ENCODE peak calls at places on chromosomes 6 and 20, in four cellular contexts. One of them, this sample, is unnamed.

GRCh38 chr20:60055740-60056139 is 97.5 kb downstream of the CDH26 start:
- DNase-seq in upper lobe of right lung: peak; percentile 81
- DNase-seq in GM23248: peak; percentile 22
- DNase-seq in neural crest cell: no peak
- DNase-seq in this sample: peak; percentile 74

GRCh38 chr20:19074828-19075516 is 137.5 kb upstream of the SLC24A3 start:
- DNase-seq in upper lobe of right lung: no peak
- DNase-seq in GM23248: no peak
- DNase-seq in neural crest cell: no peak
- DNase-seq in this sample: no peak

GRCh38 chr6:3939964-3940363 is 90.8 kb downstream of the FAM50B start:
- DNase-seq in neural crest cell: no peak
- DNase-seq in upper lobe of right lung: no peak
- DNase-seq in GM23248: no peak
- DNase-seq in this sample: no peak

GRCh38 chr6:26604797-26605196 is 8.0 kb downstream of the ABT1 start:
- DNase-seq in GM23248: no peak
- DNase-seq in neural crest cell: no peak
- DNase-seq in upper lobe of right lung: no peak
- DNase-seq in this sample: no peak

GRCh38 chr6:158610319-158610968 is 34.1 kb downstream of the DYNLT1 start:
- DNase-seq in neural crest cell: no peak
- DNase-seq in upper lobe of right lung: peak; percentile 47
- DNase-seq in GM23248: no peak
- DNase-seq in this sample: no peak

GRCh38 chr6:71724456-71725180 is 161.7 kb upstream of the RIMS1 start:
- DNase-seq in GM23248: peak; percentile 10
- DNase-seq in neural crest cell: no peak
- DNase-seq in upper lobe of right lung: no peak
- DNase-seq in this sample: no peak

GRCh38 chr6:137910424-137910834 is 43.4 kb downstream of the TNFAIP3 start:
- DNase-seq in upper lobe of right lung: no peak
- DNase-seq in neural crest cell: no peak
- DNase-seq in GM23248: peak; percentile 54
- DNase-seq in this sample: peak; percentile 41

GRCh38 chr6:55304747-55305146 is 22.5 kb upstream of the GFRAL start:
- DNase-seq in neural crest cell: no peak
- DNase-seq in upper lobe of right lung: peak; percentile 63
- DNase-seq in GM23248: no peak
- DNase-seq in this sample: no peak

GRCh38 chr20:57662313-57663240 is 42.4 kb upstream of the ZBP1 start:
- DNase-seq in neural crest cell: no peak
- DNase-seq in upper lobe of right lung: peak; percentile 46
- DNase-seq in GM23248: no peak
- DNase-seq in this sample: no peak

GRCh38 chr6:18276610-18277009 is 12.3 kb upstream of the DEK start:
- DNase-seq in neural crest cell: no peak
- DNase-seq in upper lobe of right lung: no peak
- DNase-seq in GM23248: no peak
- DNase-seq in this sample: no peak

GRCh38 chr6:155483858-155484257 is 28.2 kb upstream of the NOX3 start:
- DNase-seq in GM23248: peak; percentile 75
- DNase-seq in upper lobe of right lung: no peak
- DNase-seq in neural crest cell: no peak
- DNase-seq in this sample: no peak

GRCh38 chr6:135474362-135474761 is 23.2 kb downstream of the AHI1 start:
- DNase-seq in upper lobe of right lung: no peak
- DNase-seq in neural crest cell: no peak
- DNase-seq in GM23248: peak; percentile 12
- DNase-seq in this sample: no peak

GRCh38 chr6:156126535-156126934 is 650.6 kb upstream of the ARID1B start:
- DNase-seq in upper lobe of right lung: no peak
- DNase-seq in neural crest cell: no peak
- DNase-seq in GM23248: no peak
- DNase-seq in this sample: no peak

GRCh38 chr6:139369068-139369467 is 5.4 kb downstream of the CITED2 start:
- DNase-seq in GM23248: no peak
- DNase-seq in neural crest cell: no peak
- DNase-seq in upper lobe of right lung: no peak
- DNase-seq in this sample: no peak

GRCh38 chr20:38674178-38675133 is 49.8 kb upstream of the SLC32A1 start:
- DNase-seq in upper lobe of right lung: peak; percentile 69
- DNase-seq in GM23248: peak; percentile 73
- DNase-seq in neural crest cell: peak; percentile 82
- DNase-seq in this sample: peak; percentile 84

GRCh38 chr6:130306377-130306776 is 59.4 kb upstream of the TMEM200A start:
- DNase-seq in GM23248: no peak
- DNase-seq in upper lobe of right lung: no peak
- DNase-seq in neural crest cell: no peak
- DNase-seq in this sample: no peak

GRCh38 chr6:42236680-42237473 is 19.2 kb upstream of the MRPS10 start:
- DNase-seq in GM23248: no peak
- DNase-seq in neural crest cell: no peak
- DNase-seq in upper lobe of right lung: no peak
- DNase-seq in this sample: no peak

GRCh38 chr6:56692586-56693245 is 50.0 kb upstream of the DST start:
- DNase-seq in GM23248: peak; percentile 85
- DNase-seq in neural crest cell: no peak
- DNase-seq in upper lobe of right lung: no peak
- DNase-seq in this sample: peak; percentile 64

GRCh38 chr6:55276745-55277627 is 50.3 kb upstream of the GFRAL start:
- DNase-seq in neural crest cell: no peak
- DNase-seq in upper lobe of right lung: no peak
- DNase-seq in GM23248: peak; percentile 55
- DNase-seq in this sample: peak; percentile 74

GRCh38 chr6:39923394-39923793 is 10.9 kb downstream of the MOCS1 start:
- DNase-seq in GM23248: no peak
- DNase-seq in upper lobe of right lung: peak; percentile 88
- DNase-seq in neural crest cell: no peak
- DNase-seq in this sample: peak; percentile 59

GRCh38 chr6:91476000-91476399 is 889.1 kb upstream of the MAP3K7 start:
- DNase-seq in upper lobe of right lung: no peak
- DNase-seq in GM23248: no peak
- DNase-seq in neural crest cell: no peak
- DNase-seq in this sample: peak; percentile 22

GRCh38 chr6:75693534-75693933 is 55.5 kb upstream of the MYO6 start:
- DNase-seq in upper lobe of right lung: no peak
- DNase-seq in neural crest cell: no peak
- DNase-seq in GM23248: peak; percentile 36
- DNase-seq in this sample: no peak

GRCh38 chr6:151441390-151442166 is 10.3 kb downstream of the RMND1 start:
- DNase-seq in neural crest cell: no peak
- DNase-seq in GM23248: no peak
- DNase-seq in upper lobe of right lung: no peak
- DNase-seq in this sample: no peak

GRCh38 chr20:2752631-2753455 is 47.6 kb downstream of the CPXM1 start:
- DNase-seq in upper lobe of right lung: no peak
- DNase-seq in GM23248: peak; percentile 70
- DNase-seq in neural crest cell: peak; percentile 53
- DNase-seq in this sample: no peak

GRCh38 chr6:11188161-11188915 is 44.1 kb downstream of the NEDD9 start:
- DNase-seq in upper lobe of right lung: no peak
- DNase-seq in GM23248: peak; percentile 60
- DNase-seq in neural crest cell: no peak
- DNase-seq in this sample: no peak

This sample was measured in Ammon's horn.